ENCODE peak calls at places on chromosome 22, in six cellular contexts. V is IMR-90, I is keratinocyte, L is endodermal cell, P is HepG2, R is adipocyte. H is an unnamed sample.

GRCh38 chr22:19085233-19086043 is 36.8 kb downstream of the DGCR2 start:
- DNase-seq in V (peak; percentile 52), I (no peak), L (peak; percentile 58), P (peak; percentile 26), R (peak; percentile 55), H (no peak)

GRCh38 chr22:40714514-40714966 is 35.3 kb downstream of the MCHR1 start:
- DNase-seq in V (peak; percentile 68), I (no peak), L (peak; percentile 83), P (peak; percentile 51), R (peak; percentile 24), H (no peak)

GRCh38 chr22:32699686-32700085 is 101.8 kb upstream of the TIMP3 start:
- DNase-seq in V (no peak), I (no peak), L (no peak), P (no peak), R (no peak), H (no peak)

GRCh38 chr22:32474635-32475427 is at the start of gene FBXO7:
- DNase-seq in V (peak; percentile 90), I (no peak), L (peak; percentile 96), P (peak; percentile 84), R (peak; percentile 98), H (no peak)

GRCh38 chr22:30694638-30695350 is at the start of gene OSBP2:
- DNase-seq in V (no peak), I (no peak), L (peak; percentile 80), P (no peak), R (peak; percentile 59), H (no peak)

GRCh38 chr22:44566911-44567310 is 68.9 kb upstream of the RTL6 start:
- DNase-seq in V (no peak), I (no peak), L (no peak), P (no peak), R (no peak), H (no peak)

GRCh38 chr22:19942071-19942885 is 660 bp upstream of the TXNRD2 start:
- DNase-seq in V (peak; percentile 69), I (no peak), L (no peak), P (no peak), R (peak; percentile 83), H (no peak)

GRCh38 chr22:47292546-47293320 is 530.3 kb downstream of the TBC1D22A start:
- DNase-seq in V (no peak), I (no peak), L (no peak), P (no peak), R (peak; percentile 36), H (no peak)

GRCh38 chr22:19086944-19087343 is 35.3 kb downstream of the DGCR2 start:
- DNase-seq in V (peak; percentile 69), I (no peak), L (no peak), P (no peak), R (peak; percentile 31), H (no peak)

GRCh38 chr22:19180234-19180633 is 1.7 kb upstream of the SLC25A1 start:
- DNase-seq in V (no peak), I (no peak), L (no peak), P (no peak), R (no peak), H (no peak)

GRCh38 chr22:22941831-22942510 is 54.4 kb downstream of the IGLL5 start:
- DNase-seq in V (no peak), I (no peak), L (peak; percentile 34), P (no peak), R (no peak), H (no peak)

GRCh38 chr22:31286360-31287255 is 5.7 kb downstream of the PIK3IP1 start:
- DNase-seq in V (no peak), I (no peak), L (no peak), P (no peak), R (no peak), H (no peak)

GRCh38 chr22:22103078-22103593 is 120.5 kb upstream of the TOP3B start:
- DNase-seq in V (no peak), I (no peak), L (peak; percentile 88), P (no peak), R (no peak), H (no peak)

GRCh38 chr22:32562916-32563315 is 88.3 kb downstream of the FBXO7 start:
- DNase-seq in V (no peak), I (no peak), L (no peak), P (no peak), R (no peak), H (no peak)

GRCh38 chr22:46064966-46065666 is 85.2 kb upstream of the PPARA start:
- DNase-seq in V (no peak), I (no peak), L (peak; percentile 8), P (no peak), R (no peak), H (no peak)

GRCh38 chr22:30432520-30432919 is 7.0 kb downstream of the MTFP1 start:
- DNase-seq in V (no peak), I (no peak), L (no peak), P (no peak), R (no peak), H (no peak)

GRCh38 chr22:47123006-47123826 is 360.8 kb downstream of the TBC1D22A start:
- DNase-seq in V (no peak), I (no peak), L (no peak), P (no peak), R (no peak), H (no peak)

DNA sequence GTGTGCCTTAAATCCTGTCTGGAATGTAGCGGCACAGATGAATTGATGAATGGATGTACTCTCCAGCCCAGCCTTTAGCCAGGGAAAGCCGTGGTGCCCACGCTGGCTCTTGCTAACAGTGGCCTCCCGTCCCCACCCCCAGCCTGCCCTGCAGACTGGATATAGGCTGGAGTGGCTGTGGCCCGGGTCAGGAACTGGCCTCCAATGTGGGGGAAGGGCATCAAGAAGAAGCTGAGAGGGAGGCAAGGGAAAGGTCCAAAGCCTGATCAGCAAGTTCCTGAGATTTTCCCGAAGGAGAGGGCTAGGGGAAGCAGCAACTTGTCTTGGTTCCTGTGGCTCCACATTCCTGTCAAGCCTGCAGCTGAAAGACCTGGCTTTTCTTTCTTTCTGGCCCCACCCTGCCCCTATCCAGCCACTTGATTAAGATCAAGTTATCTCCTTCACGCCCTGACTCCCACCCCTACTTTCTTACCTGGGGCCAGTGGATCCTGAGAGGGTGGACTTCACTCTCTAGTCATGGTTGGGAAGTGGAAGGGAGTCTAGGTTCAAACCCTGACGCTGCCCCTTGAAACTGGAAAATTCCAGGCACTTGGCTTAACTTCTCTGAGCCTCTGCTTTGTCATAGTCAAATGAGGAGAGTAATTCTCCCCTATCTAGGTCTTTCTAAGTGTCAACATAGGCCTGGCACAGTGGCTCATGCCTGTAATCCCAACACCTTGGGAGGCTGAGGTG is 11.0 kb upstream of the MICALL1 start:
- DNase-seq in V (no peak), I (no peak), L (peak; percentile 86), P (no peak), R (no peak), H (no peak)
- H3K9ac ChIP-seq in V (no peak overlapping the region), I (peak overlapping the region; percentile 68), L (peak overlapping the region; percentile 67), P (peak overlapping the region; percentile 49), R (no peak overlapping the region), H (no peak overlapping the region)

GRCh38 chr22:36334081-36334831 is 53.5 kb downstream of the MYH9 start:
- DNase-seq in V (no peak), I (no peak), L (peak; percentile 87), P (no peak), R (no peak), H (no peak)

GRCh38 chr22:36334838-36335603 is 52.7 kb downstream of the MYH9 start:
- DNase-seq in V (peak; percentile 84), I (no peak), L (no peak), P (no peak), R (peak; percentile 71), H (no peak)

GRCh38 chr22:36337365-36338130 is 50.2 kb downstream of the MYH9 start:
- DNase-seq in V (no peak), I (no peak), L (no peak), P (no peak), R (no peak), H (no peak)

GRCh38 chr22:36336246-36337182 is 51.3 kb downstream of the MYH9 start:
- DNase-seq in V (no peak), I (no peak), L (no peak), P (no peak), R (no peak), H (no peak)

DNA sequence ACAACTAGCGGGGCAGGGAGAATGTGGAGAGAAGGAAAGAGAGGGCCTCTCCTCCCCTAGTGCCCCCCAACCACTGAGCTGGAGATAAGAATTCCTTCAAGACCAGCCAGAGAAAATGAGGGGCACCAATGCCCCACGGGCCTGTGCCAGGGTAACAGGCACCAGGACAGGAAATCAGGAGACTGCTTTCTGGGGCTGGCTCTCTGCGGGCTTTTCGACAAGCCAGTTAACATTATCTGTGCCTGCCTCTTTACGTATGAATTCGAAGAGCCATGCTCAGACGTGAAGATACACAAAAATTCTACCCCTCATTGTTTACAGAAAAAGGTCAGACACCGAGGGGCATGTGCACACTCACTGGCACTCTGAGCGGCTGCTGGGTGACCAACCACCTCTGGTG is 52.1 kb downstream of the MYH9 start:
- DNase-seq in V (no peak), I (no peak), L (no peak), P (no peak), R (no peak), H (no peak)
- H3K4me3 ChIP-seq in V (no peak overlapping the region), I (no peak overlapping the region), L (no peak overlapping the region), P (no peak overlapping the region), R (no peak overlapping the region), H (peak overlapping the region; percentile 63)

GRCh38 chr22:49687786-49688515 is 139.7 kb downstream of the BRD1 start:
- DNase-seq in V (no peak), I (no peak), L (peak; percentile 35), P (no peak), R (no peak), H (no peak)
- H3K9me3 ChIP-seq in V (peaks cover 22% of the 10 kb centered on the region), I (peaks cover 14% of the 10 kb centered on the region), L (no peaks in the 10 kb centered on the region), P (no peaks in the 10 kb centered on the region), R (peaks cover 7% of the 10 kb centered on the region), H (no peaks in the 10 kb centered on the region)

GRCh38 chr22:41976961-41977566 is 7.8 kb downstream of the SEPTIN3 start:
- DNase-seq in V (no peak), I (no peak), L (peak; percentile 69), P (no peak), R (peak; percentile 19), H (no peak)

GRCh38 chr22:41975299-41976069 is 6.2 kb downstream of the SEPTIN3 start:
- DNase-seq in V (no peak), I (no peak), L (no peak), P (no peak), R (no peak), H (no peak)

GRCh38 chr22:41978732-41979131 is 9.5 kb downstream of the SEPTIN3 start:
- DNase-seq in V (no peak), I (no peak), L (no peak), P (no peak), R (no peak), H (no peak)

GRCh38 chr22:41974691-41975290 is 5.5 kb downstream of the SEPTIN3 start:
- DNase-seq in V (no peak), I (no peak), L (no peak), P (no peak), R (no peak), H (no peak)

DNA sequence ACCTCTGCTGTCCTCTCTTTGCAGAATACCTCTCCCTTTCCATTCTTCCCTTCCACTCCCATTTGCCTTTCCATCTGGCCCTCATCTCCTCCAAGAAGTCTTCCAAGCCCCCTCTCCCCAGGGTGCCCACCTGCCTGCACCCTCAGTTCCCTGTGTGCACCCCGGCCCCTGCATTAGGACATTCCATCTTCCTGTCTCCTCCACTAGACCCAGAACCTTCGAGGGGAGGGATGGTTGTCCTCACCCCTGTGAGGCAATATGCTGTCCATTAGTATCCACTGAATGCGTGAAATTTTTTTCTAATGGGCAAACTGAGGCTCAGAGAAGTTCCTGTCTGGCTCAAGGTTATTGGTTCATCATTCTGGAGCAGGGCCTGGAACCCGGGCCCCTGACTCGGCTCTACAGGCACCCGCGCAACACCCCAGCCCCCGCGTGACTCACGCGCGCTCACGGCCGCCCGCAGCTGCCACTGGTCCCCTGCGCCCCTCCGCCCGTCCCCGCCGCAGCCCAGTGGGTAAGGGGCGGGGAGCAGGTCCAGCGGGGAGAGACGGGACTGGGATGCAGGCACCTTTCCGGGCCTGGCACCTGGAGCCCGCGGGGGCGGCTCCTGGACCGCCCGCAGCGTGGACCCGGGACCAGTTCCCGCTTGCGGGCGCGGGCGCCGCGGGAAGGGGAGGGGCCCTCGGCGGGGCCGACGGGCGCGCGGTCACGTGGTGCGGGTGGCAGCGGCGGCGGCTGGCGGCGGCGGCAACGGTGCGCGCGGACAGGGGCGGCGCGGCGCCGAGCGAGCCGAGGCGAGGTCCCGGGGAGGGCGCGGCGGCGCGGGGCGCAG is 7.0 kb downstream of the SEPTIN3 start:
- DNase-seq in V (no peak), I (no peak), L (peak; percentile 75), P (no peak), R (peak; percentile 67), H (no peak)
- H3K9ac ChIP-seq in V (no peak overlapping the region), I (no peak overlapping the region), L (no peak overlapping the region), P (no peak overlapping the region), R (no peak overlapping the region), H (peak overlapping the region; percentile 26)